ENCODE peak calls at places on chromosome 4, in six cellular contexts. One of them, this sample, is unnamed.

GRCh38 chr4:52244103-52244772 is 193.1 kb downstream of the SPATA18 start:
- DNase-seq in glomerular endothelial cell: no peak
- DNase-seq in iris pigment epithelial cell: no peak
- DNase-seq in smooth muscle cell of the brain vasculature: no peak
- DNase-seq in T-helper 9 cell: no peak
- DNase-seq in NCI-H1436: no peak
- DNase-seq in this sample: no peak

GRCh38 chr4:89549907-89550306 is 242.3 kb upstream of the GPRIN3 start:
- DNase-seq in smooth muscle cell of the brain vasculature: no peak
- DNase-seq in iris pigment epithelial cell: peak
- DNase-seq in T-helper 9 cell: no peak
- DNase-seq in NCI-H1436: no peak
- DNase-seq in glomerular endothelial cell: peak
- DNase-seq in this sample: no peak

GRCh38 chr4:161841759-161842158 is 322.0 kb downstream of the FSTL5 start:
- DNase-seq in iris pigment epithelial cell: no peak
- DNase-seq in smooth muscle cell of the brain vasculature: no peak
- DNase-seq in NCI-H1436: no peak
- DNase-seq in glomerular endothelial cell: no peak
- DNase-seq in T-helper 9 cell: no peak
- DNase-seq in this sample: no peak

GRCh38 chr4:66609014-66609413 is 936.3 kb downstream of the CENPC start:
- DNase-seq in T-helper 9 cell: no peak
- DNase-seq in NCI-H1436: no peak
- DNase-seq in glomerular endothelial cell: no peak
- DNase-seq in smooth muscle cell of the brain vasculature: no peak
- DNase-seq in iris pigment epithelial cell: no peak
- DNase-seq in this sample: no peak

GRCh38 chr4:14375816-14376215 is 626.5 kb upstream of the CPEB2 start:
- DNase-seq in iris pigment epithelial cell: peak
- DNase-seq in smooth muscle cell of the brain vasculature: no peak
- DNase-seq in NCI-H1436: no peak
- DNase-seq in glomerular endothelial cell: no peak
- DNase-seq in T-helper 9 cell: no peak
- DNase-seq in this sample: no peak

GRCh38 chr4:76518241-76518640 is 83.2 kb downstream of the SHROOM3 start:
- DNase-seq in smooth muscle cell of the brain vasculature: no peak
- DNase-seq in glomerular endothelial cell: no peak
- DNase-seq in iris pigment epithelial cell: no peak
- DNase-seq in NCI-H1436: no peak
- DNase-seq in T-helper 9 cell: no peak
- DNase-seq in this sample: no peak

GRCh38 chr4:181971973-181972372 is 271.2 kb upstream of the TENM3 start:
- DNase-seq in smooth muscle cell of the brain vasculature: no peak
- DNase-seq in glomerular endothelial cell: no peak
- DNase-seq in T-helper 9 cell: no peak
- DNase-seq in NCI-H1436: no peak
- DNase-seq in iris pigment epithelial cell: no peak
- DNase-seq in this sample: no peak

GRCh38 chr4:985123-985830 is 1.6 kb upstream of the IDUA start:
- DNase-seq in NCI-H1436: no peak
- DNase-seq in T-helper 9 cell: peak
- DNase-seq in smooth muscle cell of the brain vasculature: no peak
- DNase-seq in glomerular endothelial cell: no peak
- DNase-seq in iris pigment epithelial cell: no peak
- DNase-seq in this sample: peak

GRCh38 chr4:96983830-96984229 is 1143.9 kb downstream of the PDHA2 start:
- DNase-seq in smooth muscle cell of the brain vasculature: no peak
- DNase-seq in T-helper 9 cell: no peak
- DNase-seq in NCI-H1436: no peak
- DNase-seq in glomerular endothelial cell: no peak
- DNase-seq in iris pigment epithelial cell: peak
- DNase-seq in this sample: no peak

This sample was measured in CD8-positive, alpha-beta memory T cell.